ENCODE peak calls at places on chromosomes 3 and 15, in eight cellular contexts. M, W, D, C, U, F, P and X are unnamed samples.

GRCh38 chr15:101498731-101499480 is 9.4 kb upstream of the PCSK6 start:
- DNase-seq in M (no peak), P (no peak), C (no peak), F (no peak), U (no peak), W (no peak), D (no peak), X (no peak)

GRCh38 chr15:30985081-30985531 is 6.3 kb downstream of the MTMR10 start:
- DNase-seq in W (no peak), F (no peak), C (no peak), P (no peak), M (no peak), U (peak; percentile 61), D (peak; percentile 25), X (no peak)

GRCh38 chr15:42736178-42736792 is 643 bp downstream of the CDAN1 start:
- DNase-seq in C (no peak), P (peak; percentile 73), W (no peak), U (peak; percentile 17), F (no peak), M (no peak), D (peak; percentile 81), X (no peak)

GRCh38 chr3:72816843-72817485 is 31.3 kb downstream of the SHQ1 start:
- DNase-seq in D (no peak), F (no peak), W (no peak), C (no peak), P (no peak), M (no peak), U (no peak), X (no peak)

GRCh38 chr3:41848745-41849574 is 112.9 kb downstream of the ULK4 start:
- DNase-seq in F (no peak), U (no peak), D (no peak), P (no peak), W (no peak), M (no peak), C (no peak), X (no peak)

GRCh38 chr3:63364909-63365308 is 86.8 kb downstream of the SYNPR start:
- DNase-seq in D (peak; percentile 16), M (no peak), P (no peak), F (no peak), C (no peak), W (no peak), U (no peak), X (no peak)

GRCh38 chr3:150635526-150635925 is 32.4 kb downstream of the SELENOT start:
- DNase-seq in D (no peak), M (no peak), U (peak; percentile 46), F (peak; percentile 26), C (no peak), W (no peak), P (no peak), X (no peak)

GRCh38 chr3:81955908-81956307 is 194.5 kb upstream of the GBE1 start:
- DNase-seq in F (no peak), U (no peak), D (no peak), P (no peak), W (no peak), C (no peak), M (no peak), X (no peak)

GRCh38 chr3:127203024-127203423 is 10.1 kb downstream of the PRR23E start:
- DNase-seq in F (no peak), P (no peak), D (no peak), C (no peak), W (no peak), U (no peak), M (no peak), X (no peak)

GRCh38 chr3:185613016-185613415 is 26.9 kb downstream of the SENP2 start:
- DNase-seq in U (no peak), M (no peak), C (no peak), W (no peak), F (no peak), P (no peak), D (no peak), X (no peak)

GRCh38 chr3:195768831-195769303 is 42.9 kb downstream of the MUC4 start:
- DNase-seq in W (no peak), M (no peak), U (no peak), C (no peak), F (no peak), D (peak; percentile 21), P (no peak), X (no peak)

GRCh38 chr3:31106204-31106603 is 211.7 kb upstream of the GADL1 start:
- DNase-seq in F (no peak), C (no peak), U (no peak), W (no peak), M (peak; percentile 3), D (no peak), P (no peak), X (no peak)

GRCh38 chr3:93994056-93994455 is 14.1 kb downstream of the ARL13B start:
- DNase-seq in W (no peak), D (no peak), C (no peak), U (no peak), M (no peak), P (no peak), F (no peak), X (no peak)

GRCh38 chr15:28456476-28457395 is 76.0 kb downstream of the GOLGA8G start:
- DNase-seq in U (no peak), P (no peak), M (no peak), F (no peak), C (no peak), W (no peak), D (peak; percentile 36), X (no peak)

GRCh38 chr15:44500555-44500954 is 36.4 kb upstream of the EIF3J start:
- DNase-seq in M (no peak), U (no peak), P (no peak), W (no peak), C (no peak), D (no peak), F (no peak), X (no peak)

GRCh38 chr15:100728371-100729201 is 126.2 kb downstream of the ASB7 start:
- DNase-seq in F (no peak), M (no peak), D (peak; percentile 16), P (no peak), U (no peak), W (no peak), C (no peak), X (no peak)

GRCh38 chr3:182464513-182465145 is 328.7 kb upstream of the ATP11B start:
- DNase-seq in F (no peak), U (no peak), C (no peak), M (peak; percentile 25), P (no peak), D (no peak), W (no peak), X (no peak)

GRCh38 chr15:98866503-98866902 is 141.1 kb downstream of the PGPEP1L start:
- DNase-seq in U (peak; percentile 86), M (no peak), W (no peak), P (no peak), C (no peak), D (peak; percentile 59), F (no peak), X (no peak)
- H3K9ac ChIP-seq in U (peak overlapping the region; percentile 77), M (no peak overlapping the region), W (peak overlapping the region; percentile 65), P (no peak overlapping the region), C (no peak overlapping the region), D (peak overlapping the region; percentile 78), F (no peak overlapping the region), X (peak overlapping the region; percentile 88)

DNA sequence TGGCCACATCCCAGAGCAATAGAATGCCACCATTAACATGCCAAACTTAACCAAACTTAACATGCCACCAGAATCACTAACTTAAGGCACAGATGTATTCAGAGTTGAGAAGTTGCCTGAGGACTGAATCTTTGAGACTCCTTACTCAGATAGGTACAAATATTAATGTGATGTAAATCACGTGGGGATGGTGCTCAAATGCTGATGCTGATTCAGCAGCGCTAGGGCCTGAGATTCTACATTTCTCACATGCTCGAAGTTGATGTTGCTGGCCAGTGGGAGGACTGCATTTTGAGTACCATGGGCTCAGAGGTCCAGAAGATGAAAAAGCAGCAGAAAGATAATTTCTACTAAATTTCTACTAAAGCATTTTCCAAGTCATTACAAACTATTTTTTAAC is 54.1 kb downstream of the RPL22L1 start:
- DNase-seq in U (no peak), P (no peak), F (no peak), M (no peak), W (no peak), C (no peak), D (no peak), X (no peak)
- H3K27ac ChIP-seq in U (no peak overlapping the region), P (no peak overlapping the region), F (no peak overlapping the region), M (no peak overlapping the region), W (no peak overlapping the region), C (no peak overlapping the region), D (no peak overlapping the region), X (no peak overlapping the region)

DNA sequence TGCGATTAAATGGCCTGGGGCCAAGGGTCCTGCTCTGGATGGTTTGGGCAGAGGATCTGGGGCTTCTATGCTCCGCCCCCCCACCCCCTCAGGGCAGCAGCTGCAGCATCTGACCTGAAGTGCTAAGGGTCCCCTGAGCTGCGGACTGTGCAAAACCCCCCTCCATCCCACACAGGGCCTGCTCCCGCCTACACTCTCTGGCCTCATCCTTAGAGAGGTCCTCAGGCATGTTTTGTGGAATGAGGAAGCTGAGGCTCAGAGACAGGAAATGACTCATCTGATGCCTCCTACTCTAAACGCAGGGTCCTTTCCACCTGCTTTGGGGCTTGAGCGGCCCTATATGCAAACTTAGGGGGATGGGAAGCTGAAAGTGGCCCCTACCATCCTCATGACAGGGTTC is 59.5 kb upstream of the CTSH start:
- DNase-seq in F (peak; percentile 86), U (peak; percentile 54), D (no peak), C (no peak), P (peak; percentile 28), M (peak; percentile 62), W (peak; percentile 48), X (no peak)
- TF ChIP-seq POLR2AphosphoS5 in F (peak; percentile 29), U (peak; percentile 26), D (no peak), C (peak; percentile 64), P (no peak), M (no peak), W (peak; percentile 44), X (no peak)

GRCh38 chr3:143974181-143974876 is 2.7 kb downstream of the DIPK2A start:
- DNase-seq in C (no peak), M (no peak), U (peak; percentile 51), F (no peak), D (no peak), W (no peak), P (no peak), X (no peak)

GRCh38 chr3:143975549-143976152 is 4.0 kb downstream of the DIPK2A start:
- DNase-seq in W (no peak), U (peak; percentile 83), P (peak; percentile 15), D (no peak), C (no peak), F (no peak), M (peak; percentile 13), X (peak; percentile 74)

GRCh38 chr3:143973352-143974021 is 1.9 kb downstream of the DIPK2A start:
- DNase-seq in M (peak; percentile 71), P (no peak), C (no peak), U (peak; percentile 52), W (no peak), F (no peak), D (no peak), X (no peak)

GRCh38 chr3:143972495-143973351 is 1.1 kb downstream of the DIPK2A start:
- DNase-seq in P (peak; percentile 30), U (peak; percentile 85), F (peak; percentile 53), M (peak; percentile 57), W (peak; percentile 63), C (peak; percentile 9), D (peak; percentile 60), X (peak; percentile 81)

DNA sequence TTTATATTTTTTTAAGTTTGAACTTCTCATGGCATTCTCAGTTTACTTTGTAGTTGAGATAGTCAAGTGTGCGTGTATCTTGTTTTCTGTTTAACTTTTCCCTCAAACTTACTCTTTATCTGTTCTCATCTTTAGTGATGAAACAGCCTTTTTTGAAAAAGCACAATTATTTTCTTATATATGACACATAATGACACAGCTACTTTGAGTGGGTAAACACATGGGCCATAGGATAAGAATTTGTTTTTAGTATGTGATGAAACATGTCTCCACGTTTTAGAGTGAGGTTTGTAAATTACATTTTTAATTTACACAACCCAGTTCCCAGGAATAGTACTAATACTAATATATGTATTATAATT is 3.2 kb downstream of the DIPK2A start:
- DNase-seq in C (no peak), U (peak; percentile 56), M (no peak), W (no peak), D (no peak), F (no peak), P (peak; percentile 33), X (no peak)
- H3K9ac ChIP-seq in C (no peak overlapping the region), U (peak overlapping the region; percentile 96), M (peak overlapping the region; percentile 45), W (no peak overlapping the region), D (no peak overlapping the region), F (peak overlapping the region; percentile 92), P (no peak overlapping the region), X (peak overlapping the region; percentile 89)